ENCODE peak calls at places on chromosomes 1 and 21, in four cellular contexts. I, A, Q and Z are unnamed samples.
A peak's percentile ranks its signal among the peaks of the same experiment; 100 is the strongest.

GRCh38 chr1:184404727-184405027 is 17.8 kb downstream of the C1orf21 start:
- DNase-seq in Q (no peak), A (no peak), I (no peak), Z (no peak)

GRCh38 chr1:225962440-225962975 is 21.5 kb upstream of the LEFTY2 start:
- DNase-seq in A (peak; percentile 35), Q (peak; percentile 14), I (no peak), Z (no peak)

GRCh38 chr1:114833421-114833820 is 21.2 kb upstream of the SYCP1 start:
- DNase-seq in I (no peak), Q (no peak), A (no peak), Z (no peak)

GRCh38 chr1:232252719-232253118 is 377.2 kb downstream of the SIPA1L2 start:
- DNase-seq in I (no peak), Q (no peak), A (no peak), Z (no peak)

GRCh38 chr1:192133350-192133950 is 24.8 kb upstream of the RGS18 start:
- DNase-seq in Q (no peak), A (peak; percentile 77), I (no peak), Z (no peak)

GRCh38 chr1:57736940-57737339 is 313.1 kb upstream of the DAB1 start:
- DNase-seq in A (no peak), I (no peak), Q (no peak), Z (no peak)

GRCh38 chr21:31993826-31994791 is 121.3 kb downstream of the HUNK start:
- DNase-seq in A (no peak), I (no peak), Q (no peak), Z (no peak)

GRCh38 chr21:26116456-26117011 is 54.0 kb downstream of the APP start:
- DNase-seq in Q (no peak), A (no peak), I (no peak), Z (no peak)

GRCh38 chr1:70061229-70061628 is 144.2 kb downstream of the LRRC40 start:
- DNase-seq in Q (no peak), A (no peak), I (no peak), Z (no peak)

GRCh38 chr1:235955777-235956176 is 89.1 kb upstream of the LYST start:
- DNase-seq in A (no peak), I (no peak), Q (no peak), Z (no peak)

GRCh38 chr1:89820423-89821321 is at the start of gene LRRC8D:
- DNase-seq in I (peak; percentile 66), Q (peak; percentile 67), A (peak; percentile 85), Z (peak; percentile 76)

GRCh38 chr1:94929351-94929814 is 2.5 kb upstream of the CNN3 start:
- DNase-seq in I (no peak), Q (peak; percentile 67), A (no peak), Z (no peak)

GRCh38 chr1:26694185-26694572 is 1.6 kb upstream of the ARID1A start:
- DNase-seq in Q (no peak), A (no peak), I (no peak), Z (no peak)

GRCh38 chr1:203185061-203185461 is 1.4 kb downstream of the CHI3L1 start:
- DNase-seq in I (no peak), A (no peak), Q (no peak), Z (no peak)

GRCh38 chr1:156796340-156797097 is 20.1 kb downstream of the SH2D2A start:
- DNase-seq in A (no peak), Q (no peak), I (no peak), Z (no peak)
- TF ChIP-seq POLR2A in A (no peak), Q (no peak), I (no peak), Z (no peak)

DNA sequence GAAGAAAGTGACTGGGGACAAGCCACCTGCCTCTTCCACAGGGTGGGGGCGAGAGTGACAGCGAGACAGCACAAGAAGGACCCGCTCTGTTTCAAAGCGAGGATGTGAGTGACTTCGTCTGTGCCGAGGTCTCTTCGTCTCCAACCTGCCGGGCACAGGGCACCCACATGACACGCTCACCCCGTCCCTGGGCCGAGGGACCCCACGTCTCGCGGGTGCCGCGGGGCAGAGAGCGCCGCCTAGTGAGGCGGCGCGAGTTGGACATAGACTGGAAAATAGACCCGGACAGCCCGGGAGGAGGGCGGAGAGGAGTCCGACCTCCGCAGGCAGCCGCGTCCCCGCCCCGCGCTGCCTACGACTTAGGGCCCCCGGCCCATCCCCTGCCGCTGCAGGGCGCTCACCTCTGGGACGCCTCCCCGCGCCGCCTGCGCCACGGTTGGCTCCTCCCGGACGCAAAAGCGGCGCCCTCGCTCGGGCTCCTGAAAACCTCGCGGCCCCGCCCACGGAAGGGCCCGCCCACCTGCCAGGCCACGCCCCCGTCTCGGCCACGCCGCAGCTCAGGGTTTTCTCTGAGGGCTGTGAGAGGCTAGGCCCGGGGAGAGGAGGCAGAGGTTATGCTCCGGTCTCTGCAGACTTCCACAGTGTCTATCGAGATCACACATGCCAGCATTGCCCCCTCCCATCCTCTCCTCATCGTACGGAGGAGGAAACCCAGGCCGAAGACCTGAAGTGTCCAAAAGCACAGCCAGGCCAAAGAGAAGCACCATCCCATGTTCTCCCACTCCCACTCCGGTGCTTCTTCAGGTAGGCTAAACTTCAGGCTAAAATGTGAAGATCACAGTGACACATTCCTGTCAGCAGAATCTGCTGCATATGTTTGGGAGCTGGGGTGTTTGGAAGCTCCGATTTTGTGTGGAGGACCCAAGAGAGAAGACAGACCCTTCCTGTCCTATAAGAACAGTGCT is at the start of gene TLR5:
- DNase-seq in Q (peak; percentile 82), A (peak; percentile 79), I (peak; percentile 80), Z (peak; percentile 73)
- TF ChIP-seq POLR2A in Q (no peak), A (no peak), I (no peak), Z (peak; percentile 39)

GRCh38 chr1:42043811-42044210 is 109.4 kb upstream of the GUCA2B start:
- DNase-seq in A (no peak), I (no peak), Q (no peak), Z (no peak)
- TF ChIP-seq POLR2A in A (no peak), I (no peak), Q (no peak), Z (no peak)

DNA sequence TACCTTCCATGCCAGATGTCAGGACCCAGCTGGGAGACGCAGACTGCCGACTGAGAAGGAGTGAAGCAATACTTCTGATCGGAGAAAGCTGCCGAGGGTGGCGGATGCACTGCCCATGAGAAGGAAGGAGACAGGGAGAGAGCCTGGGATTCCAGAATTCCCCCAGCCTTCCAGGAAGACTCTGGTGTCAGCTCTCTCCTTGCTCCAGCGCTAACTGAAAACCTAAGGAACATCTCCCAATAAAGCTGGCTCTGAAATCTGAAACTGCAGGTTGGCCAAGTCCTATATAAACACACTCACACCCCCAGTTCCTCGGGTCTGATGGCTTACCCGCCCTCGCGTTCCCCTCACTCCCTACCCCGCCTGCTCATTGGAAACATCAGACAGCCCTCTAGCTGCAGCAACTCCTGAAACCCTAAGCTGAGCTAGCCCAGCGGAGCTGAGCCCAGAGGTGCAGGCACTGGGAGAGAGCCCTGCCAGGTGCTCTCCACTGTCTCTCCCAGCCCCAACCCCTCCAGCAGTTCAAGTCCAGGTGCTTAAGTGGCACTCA is 52.3 kb downstream of the PLEKHA6 start:
- DNase-seq in I (no peak), A (no peak), Q (peak; percentile 44), Z (no peak)
- TF ChIP-seq POLR2A in I (no peak), A (no peak), Q (no peak), Z (no peak)

GRCh38 chr1:55039342-55040082 is at the start of gene PCSK9:
- DNase-seq in A (no peak), I (no peak), Q (no peak), Z (no peak)
- TF ChIP-seq POLR2A in A (no peak), I (no peak), Q (no peak), Z (no peak)

GRCh38 chr1:109271458-109271857 is 11.5 kb downstream of the PSRC1 start:
- DNase-seq in I (no peak), Q (no peak), A (no peak), Z (no peak)

GRCh38 chr1:109274533-109275476 is 8.1 kb downstream of the PSRC1 start:
- DNase-seq in I (peak; percentile 70), A (no peak), Q (peak; percentile 76), Z (peak; percentile 72)

GRCh38 chr1:109272021-109272799 is 10.7 kb downstream of the PSRC1 start:
- DNase-seq in Q (no peak), I (no peak), A (no peak), Z (no peak)

GRCh38 chr1:109273570-109274288 is 9.2 kb downstream of the PSRC1 start:
- DNase-seq in Q (no peak), I (no peak), A (no peak), Z (no peak)

GRCh38 chr1:109272831-109273547 is 10.0 kb downstream of the PSRC1 start:
- DNase-seq in A (no peak), I (no peak), Q (no peak), Z (no peak)
- TF ChIP-seq POLR2A in A (no peak), I (no peak), Q (no peak), Z (no peak)

GRCh38 chr1:85200367-85200869 is 398 bp downstream of the SYDE2 start:
- DNase-seq in Q (peak; percentile 29), A (no peak), I (peak; percentile 28), Z (peak; percentile 25)

GRCh38 chr1:85202092-85202863 is 1.5 kb upstream of the SYDE2 start:
- DNase-seq in I (no peak), A (no peak), Q (no peak), Z (no peak)

GRCh38 chr1:85201340-85202091 is 700 bp upstream of the SYDE2 start:
- DNase-seq in I (peak; percentile 62), A (peak; percentile 61), Q (peak; percentile 71), Z (peak; percentile 65)

GRCh38 chr1:85199667-85200366 is 999 bp downstream of the SYDE2 start:
- DNase-seq in I (no peak), A (peak; percentile 32), Q (no peak), Z (no peak)

GRCh38 chr1:85200870-85201339 is at the start of gene SYDE2:
- DNase-seq in A (peak; percentile 72), I (peak; percentile 48), Q (peak; percentile 77), Z (peak; percentile 82)
- TF ChIP-seq POLR2A in A (peak; percentile 69), I (peak; percentile 64), Q (peak; percentile 44), Z (peak; percentile 75)